ENCODE peak calls at places on chromosomes 11 and 22, in six cellular contexts. Y is GM12891, W is HepG2, Q is SK-N-SH, Z is GM12878, K is K562. I is an unnamed sample.

GRCh38 chr11:71322861-71323582 is 70.6 kb upstream of the SHANK2 start:
- DNase-seq in K (no peak), Y (no peak), W (no peak), Z (no peak), Q (no peak), I (no peak)

GRCh38 chr22:20406686-20407408 is 12.9 kb downstream of the ZNF74 start:
- DNase-seq in K (no peak), Q (no peak), Z (no peak), W (no peak), Y (no peak), I (no peak)

GRCh38 chr22:24209016-24209415 is 27.7 kb downstream of the SUSD2 start:
- DNase-seq in Q (no peak), W (no peak), Y (no peak), K (no peak), Z (no peak), I (no peak)

GRCh38 chr11:1853376-1854131 is 670 bp downstream of the LSP1 start:
- DNase-seq in Z (no peak), K (no peak), W (no peak), Y (no peak), Q (no peak), I (no peak)

GRCh38 chr22:29117799-29118477 is 45.1 kb downstream of the KREMEN1 start:
- DNase-seq in Z (no peak), W (peak; percentile 54), K (no peak), Q (no peak), Y (no peak), I (no peak)

GRCh38 chr11:112024778-112025678 is at the start of gene DLAT:
- DNase-seq in K (peak; percentile 86), Y (peak; percentile 76), W (peak; percentile 85), Z (peak; percentile 78), Q (peak; percentile 92), I (peak; percentile 66)

GRCh38 chr11:2091112-2091746 is 48.0 kb downstream of the IGF2 start:
- DNase-seq in Y (no peak), K (no peak), Z (no peak), Q (no peak), W (no peak), I (no peak)

GRCh38 chr22:17357688-17358087 is 11.6 kb upstream of the CECR2 start:
- DNase-seq in Q (no peak), W (no peak), K (no peak), Z (no peak), Y (no peak), I (no peak)

GRCh38 chr22:46075764-46076531 is 74.4 kb upstream of the PPARA start:
- DNase-seq in K (no peak), Q (no peak), Y (no peak), W (no peak), Z (no peak), I (no peak)

GRCh38 chr11:2392241-2392959 is 8.2 kb upstream of the TSSC4 start:
- DNase-seq in Q (no peak), W (no peak), K (no peak), Z (no peak), Y (no peak), I (no peak)

GRCh38 chr11:6285019-6285418 is 25.4 kb downstream of the CCKBR start:
- DNase-seq in K (no peak), W (no peak), Z (no peak), Y (no peak), Q (no peak), I (no peak)

GRCh38 chr11:46916669-46917108 is 1.7 kb downstream of the LRP4 start:
- DNase-seq in K (peak; percentile 45), Q (peak; percentile 81), Z (no peak), Y (peak; percentile 43), W (peak; percentile 55), I (no peak)

GRCh38 chr11:44595964-44596381 is 30.5 kb downstream of the CD82 start:
- DNase-seq in Y (no peak), Q (no peak), W (no peak), K (no peak), Z (no peak), I (no peak)

GRCh38 chr11:45655347-45655756 is 10.1 kb downstream of the CHST1 start:
- DNase-seq in Y (peak; percentile 77), Q (peak; percentile 93), W (peak; percentile 44), Z (no peak), K (peak; percentile 84), I (peak; percentile 67)

GRCh38 chr11:75311858-75312288 is 39.6 kb downstream of the ARRB1 start:
- DNase-seq in Z (no peak), K (no peak), W (no peak), Y (no peak), Q (peak; percentile 54), I (no peak)

GRCh38 chr11:131889760-131890620 is 519.6 kb downstream of the NTM start:
- DNase-seq in Y (no peak), K (no peak), W (no peak), Z (no peak), Q (no peak), I (no peak)

GRCh38 chr22:44546686-44547310 is 48.8 kb upstream of the RTL6 start:
- DNase-seq in Z (no peak), K (no peak), Y (no peak), Q (no peak), W (no peak), I (no peak)

GRCh38 chr11:89443366-89444303 is 47.5 kb downstream of the NOX4 start:
- DNase-seq in Y (no peak), K (no peak), Z (no peak), W (no peak), Q (peak; percentile 12), I (no peak)

GRCh38 chr11:68843703-68844312 is 2.1 kb upstream of the CPT1A start:
- DNase-seq in K (no peak), Z (no peak), W (peak; percentile 67), Y (peak; percentile 71), Q (no peak), I (peak; percentile 71)

GRCh38 chr11:75508051-75508561 is 17.6 kb downstream of the GDPD5 start:
- DNase-seq in W (no peak), Z (peak; percentile 44), K (no peak), Y (no peak), Q (peak; percentile 52), I (no peak)

GRCh38 chr11:31803813-31804438 is 7.2 kb downstream of the PAX6 start:
- DNase-seq in Y (no peak), Z (no peak), W (no peak), K (no peak), Q (peak; percentile 24), I (no peak)

GRCh38 chr22:35733742-35734516 is 16.3 kb downstream of the APOL5 start:
- DNase-seq in Q (no peak), Y (no peak), Z (no peak), W (no peak), K (no peak), I (no peak)

GRCh38 chr11:132681971-132682370 is 850.3 kb downstream of the OPCML start:
- DNase-seq in Y (no peak), W (no peak), K (no peak), Q (no peak), Z (no peak), I (no peak)

GRCh38 chr22:39388261-39389011 is 11.1 kb upstream of the TAB1 start:
- DNase-seq in Q (peak; percentile 96), W (peak; percentile 80), K (peak; percentile 98), Z (no peak), Y (peak; percentile 90), I (peak; percentile 77)

GRCh38 chr11:116114198-116114651 is 610.0 kb upstream of the CADM1 start:
- DNase-seq in Z (no peak), K (no peak), Q (no peak), Y (no peak), W (no peak), I (no peak)

GRCh38 chr11:88175004-88175706 is at the start of gene RAB38:
- DNase-seq in Z (no peak), W (no peak), K (peak; percentile 26), Q (peak; percentile 6), Y (no peak), I (no peak)

GRCh38 chr11:6563667-6564066 is 39.7 kb downstream of the RRP8 start:
- DNase-seq in Y (no peak), Q (no peak), Z (no peak), K (no peak), W (no peak), I (no peak)

GRCh38 chr11:10499452-10500262 is 41.3 kb downstream of the RNF141 start:
- DNase-seq in Z (no peak), Y (no peak), Q (no peak), K (no peak), W (no peak), I (no peak)
- TF ChIP-seq TAF1 in Z (no peak), Y (no peak), Q (no peak), K (no peak), W (no peak), I (no peak)

DNA sequence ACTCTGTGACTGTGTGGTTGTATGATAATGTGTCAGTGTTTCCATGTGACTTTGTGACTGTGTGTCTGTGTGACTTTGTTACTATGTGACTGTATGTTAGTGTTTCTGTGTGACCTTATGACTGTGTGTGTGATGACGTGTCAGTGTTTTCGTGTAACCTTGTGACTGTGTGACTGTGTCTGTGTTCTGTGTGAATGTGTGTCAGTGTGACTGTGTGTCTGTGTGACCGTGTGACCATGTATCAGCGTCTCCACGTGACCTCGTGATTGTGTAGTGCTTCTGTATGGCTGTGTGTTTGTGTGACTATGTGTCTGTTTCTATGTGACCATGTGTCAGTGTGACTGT is 9.5 kb upstream of the PKNOX2 start:
- DNase-seq in W (no peak), Y (no peak), K (no peak), Z (no peak), Q (no peak), I (no peak)
- TF ChIP-seq TAF1 in W (no peak), Y (no peak), K (no peak), Z (no peak), Q (no peak), I (no peak)

DNA sequence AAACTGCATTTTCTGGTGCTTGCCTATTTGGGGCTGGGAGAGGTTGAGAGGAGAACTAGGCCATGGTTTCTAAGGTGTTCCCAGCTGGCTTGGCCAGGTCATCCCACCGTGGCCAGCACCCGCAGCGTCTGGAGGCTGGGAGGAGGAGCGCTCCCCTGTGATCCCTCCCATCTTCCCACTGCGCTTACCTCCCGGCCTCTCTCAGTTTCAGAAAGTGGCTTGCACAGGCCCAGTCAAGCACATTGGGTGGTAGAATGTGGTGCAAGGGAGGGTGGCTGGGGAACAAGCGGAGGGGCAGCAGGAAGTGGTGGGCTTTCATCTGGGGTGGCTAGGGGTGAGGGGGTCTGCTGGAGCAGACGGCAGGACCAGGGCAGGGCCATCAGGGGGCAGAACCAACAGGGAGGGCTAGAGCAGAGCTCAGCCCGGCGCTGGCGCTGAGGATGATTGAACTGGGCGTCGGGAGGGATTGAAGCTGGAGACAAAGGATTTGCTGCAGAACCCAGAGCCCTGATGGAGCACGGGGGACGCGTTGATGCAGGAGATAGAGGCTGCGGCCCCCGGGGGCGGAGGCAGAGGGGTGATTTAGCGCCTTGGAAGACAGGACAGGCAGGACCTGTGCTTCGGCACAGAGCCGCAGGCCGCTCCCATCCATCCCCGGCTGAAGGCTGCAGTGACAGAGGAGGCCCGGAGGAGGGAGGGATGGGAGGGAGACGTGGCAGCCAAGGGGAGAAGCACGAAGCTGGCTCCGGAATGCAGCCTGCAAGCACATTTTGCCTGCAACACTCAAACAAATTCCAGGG is 76.0 kb downstream of the TRIM29 start:
- DNase-seq in Y (no peak), K (no peak), Q (no peak), W (no peak), Z (no peak), I (no peak)
- TF ChIP-seq TAF1 in Y (no peak), K (no peak), Q (no peak), W (no peak), Z (no peak), I (no peak)

DNA sequence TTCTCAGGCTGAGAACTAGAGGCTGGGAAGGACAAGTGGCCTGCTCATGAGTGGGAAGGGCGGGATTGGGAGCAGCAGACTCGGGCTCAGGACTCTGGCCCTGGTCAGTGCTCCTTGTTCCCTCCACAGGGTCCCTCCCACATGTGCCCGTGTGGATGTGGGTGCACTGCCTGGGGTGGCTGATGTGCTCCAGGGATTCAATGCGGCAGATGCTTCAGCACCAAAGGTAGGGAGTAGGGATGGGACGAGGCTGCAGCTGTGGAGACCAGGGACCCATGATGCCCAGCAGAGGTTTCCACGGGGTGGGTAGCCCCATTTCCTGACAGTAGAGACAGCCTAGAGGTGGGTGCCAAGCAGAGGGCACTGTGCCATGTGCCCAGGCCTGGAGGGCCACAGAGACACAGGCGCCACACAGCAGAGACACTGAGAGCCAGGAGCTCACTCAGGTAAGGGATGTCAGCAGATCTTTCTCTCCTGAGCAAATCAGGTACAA is 89.5 kb downstream of the GGTLC2 start:
- DNase-seq in Z (no peak), Y (no peak), W (no peak), K (no peak), Q (no peak), I (no peak)
- TF ChIP-seq TAF1 in Z (no peak), Y (no peak), W (no peak), K (no peak), Q (no peak), I (no peak)

I was measured in GM12892.